ENCODE peak calls at places on chromosomes 7 and 10, in eight cellular contexts. L, C, X, R, W, N, B and D are unnamed samples.

GRCh38 chr7:152136623-152137022 is 111.1 kb downstream of the GALNT11 start:
- DNase-seq in L (no peak), C (peak; percentile 7), X (peak; percentile 50), R (no peak), W (no peak), N (peak; percentile 74), B (no peak), D (peak; percentile 44)

GRCh38 chr10:63083904-63084689 is 49.0 kb upstream of the NRBF2 start:
- DNase-seq in L (peak; percentile 23), C (peak; percentile 92), X (peak; percentile 87), R (peak; percentile 57), W (peak; percentile 99), N (peak; percentile 67), B (peak; percentile 69), D (peak; percentile 57)

GRCh38 chr7:17546206-17546998 is 247.9 kb downstream of the AHR start:
- DNase-seq in L (no peak), C (peak; percentile 90), X (peak; percentile 98), R (no peak), W (peak; percentile 38), N (peak; percentile 8), B (no peak), D (peak; percentile 91)

GRCh38 chr10:75395171-75395954 is 6.2 kb downstream of the ZNF503 start:
- DNase-seq in L (peak; percentile 85), C (peak; percentile 53), X (peak; percentile 21), R (peak; percentile 74), W (peak; percentile 93), N (no peak), B (peak; percentile 70), D (no peak)

GRCh38 chr10:49596836-49597235 is 13.3 kb upstream of the SLC18A3 start:
- DNase-seq in L (no peak), C (no peak), X (no peak), R (no peak), W (no peak), N (no peak), B (peak; percentile 35), D (no peak)

GRCh38 chr10:100744980-100745881 is at the start of gene PAX2:
- DNase-seq in L (no peak), C (no peak), X (no peak), R (peak; percentile 56), W (peak; percentile 3), N (no peak), B (no peak), D (no peak)

GRCh38 chr10:101065479-101066145 is 3.8 kb downstream of the KAZALD1 start:
- DNase-seq in L (no peak), C (peak; percentile 75), X (peak; percentile 73), R (no peak), W (no peak), N (no peak), B (no peak), D (peak; percentile 60)

GRCh38 chr10:481636-482035 is 207.8 kb downstream of the DIP2C start:
- DNase-seq in L (no peak), C (no peak), X (no peak), R (no peak), W (no peak), N (no peak), B (no peak), D (no peak)

GRCh38 chr7:54541941-54542618 is at the start of gene VSTM2A:
- DNase-seq in L (peak; percentile 77), C (no peak), X (no peak), R (no peak), W (no peak), N (no peak), B (no peak), D (peak; percentile 17)

GRCh38 chr10:22410394-22410793 is 65.1 kb downstream of the SPAG6 start:
- DNase-seq in L (no peak), C (no peak), X (no peak), R (no peak), W (no peak), N (no peak), B (no peak), D (no peak)

GRCh38 chr10:25695586-25695985 is 238.4 kb upstream of the MYO3A start:
- DNase-seq in L (no peak), C (no peak), X (no peak), R (no peak), W (no peak), N (no peak), B (no peak), D (no peak)

GRCh38 chr10:110850990-110851389 is 20.7 kb upstream of the PDCD4 start:
- DNase-seq in L (no peak), C (no peak), X (peak; percentile 73), R (no peak), W (no peak), N (no peak), B (no peak), D (no peak)

GRCh38 chr10:117980755-117981525 is 65.8 kb downstream of the RAB11FIP2 start:
- DNase-seq in L (no peak), C (no peak), X (no peak), R (no peak), W (no peak), N (no peak), B (no peak), D (no peak)

GRCh38 chr10:50512743-50513416 is 110.9 kb downstream of the SGMS1 start:
- DNase-seq in L (no peak), C (no peak), X (no peak), R (no peak), W (no peak), N (no peak), B (no peak), D (no peak)

GRCh38 chr7:13016036-13016581 is 328.7 kb downstream of the ARL4A start:
- DNase-seq in L (no peak), C (no peak), X (peak; percentile 41), R (no peak), W (no peak), N (no peak), B (no peak), D (no peak)

GRCh38 chr7:88477957-88478356 is 171.3 kb upstream of the STEAP4 start:
- DNase-seq in L (no peak), C (no peak), X (no peak), R (no peak), W (no peak), N (no peak), B (no peak), D (no peak)

GRCh38 chr7:30139836-30140384 is 5.1 kb downstream of the MTURN start:
- DNase-seq in L (no peak), C (no peak), X (no peak), R (no peak), W (no peak), N (no peak), B (no peak), D (no peak)

GRCh38 chr7:1323178-1324027 is 90.7 kb downstream of the UNCX start:
- DNase-seq in L (no peak), C (no peak), X (no peak), R (no peak), W (no peak), N (no peak), B (no peak), D (no peak)

GRCh38 chr10:11869743-11870460 is 46.7 kb downstream of the PROSER2 start:
- DNase-seq in L (no peak), C (peak; percentile 24), X (no peak), R (no peak), W (no peak), N (no peak), B (no peak), D (peak; percentile 48)

DNA sequence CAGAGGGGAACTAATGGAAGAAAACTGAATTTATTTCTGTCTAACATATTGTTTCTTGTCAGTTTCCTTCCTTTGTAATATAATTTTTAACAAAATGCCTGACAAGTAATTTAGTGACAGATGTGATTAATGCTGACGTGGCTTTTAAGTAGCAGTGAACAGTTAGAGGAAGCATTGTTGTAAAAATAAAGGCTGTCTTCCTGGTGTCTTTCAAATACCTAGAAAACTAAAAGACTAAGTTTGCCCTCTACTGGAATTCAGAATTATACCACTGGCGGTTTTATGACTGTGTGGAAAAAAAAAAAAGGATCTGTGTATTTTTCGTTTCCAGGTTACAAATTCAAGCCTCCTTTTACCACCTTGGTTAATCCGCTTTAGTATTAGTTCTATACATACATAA is 217.1 kb upstream of the DPP6 start:
- DNase-seq in L (no peak), C (no peak), X (no peak), R (no peak), W (peak; percentile 28), N (no peak), B (no peak), D (no peak)
- TF ChIP-seq CTCF in L (no peak), C (no peak), X (no peak), R (no peak), W (peak; percentile 30), N (no peak), B (no peak), D (no peak)

GRCh38 chr7:108109216-108109908 is 20.8 kb downstream of the LAMB4 start:
- DNase-seq in L (no peak), C (peak; percentile 35), X (peak; percentile 28), R (peak; percentile 17), W (peak; percentile 39), N (no peak), B (no peak), D (no peak)
- TF ChIP-seq CTCF in L (no peak), C (peak; percentile 44), X (peak; percentile 33), R (peak; percentile 54), W (peak; percentile 66), N (peak; percentile 65), B (no peak), D (peak; percentile 30)

GRCh38 chr10:4770766-4771553 is 55.0 kb upstream of the AKR1E2 start:
- DNase-seq in L (no peak), C (peak; percentile 96), X (peak; percentile 98), R (no peak), W (peak; percentile 83), N (peak; percentile 77), B (no peak), D (peak; percentile 89)
- TF ChIP-seq CTCF in L (no peak), C (peak; percentile 32), X (peak; percentile 27), R (peak; percentile 11), W (peak; percentile 41), N (no peak), B (peak; percentile 31), D (no peak)

GRCh38 chr10:18474111-18474455 is 177.3 kb downstream of the NSUN6 start:
- DNase-seq in L (no peak), C (no peak), X (no peak), R (no peak), W (no peak), N (no peak), B (no peak), D (no peak)

GRCh38 chr10:18473424-18474110 is 177.8 kb downstream of the NSUN6 start:
- DNase-seq in L (no peak), C (peak; percentile 68), X (peak; percentile 54), R (no peak), W (no peak), N (peak; percentile 21), B (no peak), D (no peak)

GRCh38 chr10:18476283-18476682 is 175.1 kb downstream of the NSUN6 start:
- DNase-seq in L (no peak), C (no peak), X (no peak), R (no peak), W (no peak), N (no peak), B (no peak), D (no peak)

GRCh38 chr10:18469125-18469524 is 182.3 kb downstream of the NSUN6 start:
- DNase-seq in L (no peak), C (no peak), X (no peak), R (no peak), W (no peak), N (no peak), B (no peak), D (no peak)

DNA sequence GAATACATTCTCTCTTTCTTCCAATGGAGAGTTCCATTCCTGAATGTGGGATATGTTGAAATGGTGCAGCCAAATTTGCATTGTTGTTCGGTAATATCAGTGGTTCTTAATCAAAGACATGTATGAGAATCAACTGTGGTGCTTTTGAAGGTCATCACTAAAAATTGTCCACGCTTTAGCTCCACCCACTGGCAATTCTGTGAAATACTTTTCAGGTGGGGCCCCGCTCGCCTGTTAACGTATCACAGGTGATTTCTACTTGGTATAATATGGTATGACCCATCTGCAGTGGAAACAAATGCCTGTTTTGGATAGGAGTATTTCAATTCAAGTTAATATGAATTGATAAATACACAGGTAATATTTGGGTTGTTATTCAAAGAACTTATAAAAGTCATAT is 178.4 kb downstream of the NSUN6 start:
- DNase-seq in L (no peak), C (no peak), X (no peak), R (no peak), W (peak; percentile 15), N (no peak), B (no peak), D (no peak)
- TF ChIP-seq CTCF in L (no peak), C (peak; percentile 4), X (peak; percentile 4), R (peak; percentile 46), W (peak; percentile 50), N (no peak), B (no peak), D (no peak)